ENCODE peak calls at places on chromosomes 7 and 10, in nine cellular contexts. Q is right atrium auricular region, O is tibial nerve, B is prostate gland, S is transverse colon, F is heart left ventricle, E is testis, G is breast epithelium, X is stomach. V is an unnamed sample.

GRCh38 chr7:117169907-117170306 is 153.0 kb downstream of the WNT2 start:
- DNase-seq in Q (no peak), O (no peak), B (no peak), S (no peak), F (no peak), E (no peak), G (no peak), X (peak), V (peak)

GRCh38 chr10:10869592-10869991 is 148.1 kb upstream of the CELF2 start:
- DNase-seq in Q (no peak), O (no peak), B (no peak), S (no peak), F (no peak), E (no peak), G (no peak), X (no peak), V (no peak)

GRCh38 chr10:89332092-89332633 is 4.4 kb downstream of the IFIT3 start:
- DNase-seq in Q (no peak), O (no peak), B (no peak), S (no peak), F (no peak), E (peak), G (no peak), X (no peak), V (no peak)

GRCh38 chr7:47273974-47274766 is 307.7 kb downstream of the TNS3 start:
- DNase-seq in Q (no peak), O (no peak), B (no peak), S (no peak), F (no peak), E (no peak), G (no peak), X (no peak), V (no peak)

GRCh38 chr10:45373003-45373782 is 823 bp upstream of the ALOX5 start:
- DNase-seq in Q (no peak), O (no peak), B (no peak), S (peak), F (no peak), E (peak), G (no peak), X (no peak), V (peak)

GRCh38 chr7:136058561-136058960 is 81.4 kb upstream of the MTPN start:
- DNase-seq in Q (no peak), O (no peak), B (no peak), S (no peak), F (no peak), E (no peak), G (no peak), X (no peak), V (no peak)

GRCh38 chr10:51063659-51064535 is 10.4 kb upstream of the PRKG1 start:
- DNase-seq in Q (no peak), O (no peak), B (no peak), S (no peak), F (no peak), E (no peak), G (no peak), X (no peak), V (no peak)

GRCh38 chr7:158101821-158102450 is 485.7 kb downstream of the PTPRN2 start:
- DNase-seq in Q (peak), O (no peak), B (no peak), S (no peak), F (no peak), E (no peak), G (no peak), X (peak), V (no peak)

GRCh38 chr10:129685271-129685670 is 218.2 kb downstream of the MGMT start:
- DNase-seq in Q (no peak), O (no peak), B (no peak), S (no peak), F (no peak), E (no peak), G (no peak), X (no peak), V (no peak)

GRCh38 chr7:27167170-27167505 is 1.8 kb upstream of the HOXA9 start:
- DNase-seq in Q (no peak), O (no peak), B (peak), S (no peak), F (peak), E (no peak), G (no peak), X (no peak), V (no peak)

GRCh38 chr10:81216949-81217348 is 658.0 kb upstream of the NRG3 start:
- DNase-seq in Q (no peak), O (no peak), B (no peak), S (no peak), F (no peak), E (no peak), G (no peak), X (no peak), V (no peak)

GRCh38 chr10:69645296-69645665 is 15.2 kb downstream of the FAM241B start:
- DNase-seq in Q (no peak), O (no peak), B (no peak), S (no peak), F (no peak), E (no peak), G (no peak), X (no peak), V (no peak)

GRCh38 chr7:41149576-41149975 is 553.3 kb downstream of the INHBA start:
- DNase-seq in Q (no peak), O (no peak), B (no peak), S (no peak), F (peak), E (peak), G (no peak), X (no peak), V (no peak)

GRCh38 chr7:44581426-44581906 is 565 bp downstream of the TMED4 start:
- DNase-seq in Q (no peak), O (no peak), B (no peak), S (peak), F (peak), E (peak), G (no peak), X (peak), V (no peak)

GRCh38 chr10:69479241-69479730 is 28.0 kb downstream of the TSPAN15 start:
- DNase-seq in Q (no peak), O (no peak), B (no peak), S (no peak), F (no peak), E (no peak), G (no peak), X (no peak), V (no peak)

GRCh38 chr7:100572281-100572948 is 1.3 kb downstream of the SAP25 start:
- DNase-seq in Q (no peak), O (no peak), B (no peak), S (no peak), F (peak), E (no peak), G (no peak), X (no peak), V (no peak)

GRCh38 chr7:137882261-137882668 is 35.5 kb upstream of the DGKI start:
- DNase-seq in Q (no peak), O (no peak), B (no peak), S (no peak), F (no peak), E (no peak), G (no peak), X (no peak), V (peak)

GRCh38 chr7:79055722-79056415 is 397.6 kb downstream of the MAGI2 start:
- DNase-seq in Q (no peak), O (no peak), B (peak), S (no peak), F (no peak), E (peak), G (no peak), X (no peak), V (peak)

GRCh38 chr7:74006032-74006431 is 21.9 kb upstream of the ELN start:
- DNase-seq in Q (no peak), O (no peak), B (no peak), S (no peak), F (no peak), E (no peak), G (no peak), X (no peak), V (no peak)

GRCh38 chr7:83649701-83650100 is 762 bp upstream of the SEMA3E start:
- DNase-seq in Q (no peak), O (no peak), B (no peak), S (no peak), F (no peak), E (no peak), G (no peak), X (no peak), V (no peak)

GRCh38 chr7:157674027-157674714 is 337.4 kb downstream of the DNAJB6 start:
- DNase-seq in Q (no peak), O (peak), B (no peak), S (no peak), F (no peak), E (peak), G (peak), X (no peak), V (no peak)

GRCh38 chr10:108358912-108359311 is 1194.4 kb upstream of the SORCS1 start:
- DNase-seq in Q (no peak), O (no peak), B (no peak), S (no peak), F (no peak), E (no peak), G (no peak), X (no peak), V (peak)

GRCh38 chr7:82430518-82431465 is 12.8 kb downstream of the CACNA2D1 start:
- DNase-seq in Q (no peak), O (no peak), B (no peak), S (no peak), F (no peak), E (no peak), G (no peak), X (no peak), V (no peak)

GRCh38 chr7:31340603-31341002 is at the start of gene NEUROD6:
- DNase-seq in Q (no peak), O (no peak), B (no peak), S (no peak), F (no peak), E (no peak), G (no peak), X (no peak), V (no peak)

GRCh38 chr7:877312-878232 is 1.2 kb downstream of the GET4 start:
- DNase-seq in Q (no peak), O (no peak), B (no peak), S (peak), F (peak), E (peak), G (no peak), X (peak), V (peak)

GRCh38 chr7:42340462-42340861 is 103.5 kb upstream of the GLI3 start:
- DNase-seq in Q (no peak), O (no peak), B (no peak), S (no peak), F (no peak), E (no peak), G (no peak), X (no peak), V (no peak)

GRCh38 chr10:102502029-102502336 is 529 bp downstream of the ACTR1A start:
- DNase-seq in Q (peak), O (peak), B (peak), S (peak), F (peak), E (peak), G (peak), X (peak), V (peak)

GRCh38 chr7:10708447-10708846 is 265.2 kb upstream of the PHF14 start:
- DNase-seq in Q (no peak), O (no peak), B (no peak), S (no peak), F (no peak), E (peak), G (no peak), X (no peak), V (peak)

GRCh38 chr7:13457790-13458189 is 531.7 kb downstream of the ETV1 start:
- DNase-seq in Q (no peak), O (no peak), B (no peak), S (no peak), F (no peak), E (no peak), G (no peak), X (no peak), V (no peak)

GRCh38 chr10:86613096-86613495 is 41.3 kb upstream of the OPN4 start:
- DNase-seq in Q (no peak), O (no peak), B (no peak), S (no peak), F (no peak), E (no peak), G (no peak), X (no peak), V (no peak)

GRCh38 chr10:129911451-129912160 is 52.5 kb downstream of the EBF3 start:
- DNase-seq in Q (no peak), O (no peak), B (no peak), S (no peak), F (peak), E (no peak), G (peak), X (no peak), V (no peak)

GRCh38 chr7:68760556-68760955 is 837.7 kb upstream of the AUTS2 start:
- DNase-seq in Q (no peak), O (no peak), B (no peak), S (no peak), F (no peak), E (no peak), G (no peak), X (no peak), V (no peak)

GRCh38 chr10:8213735-8214134 is 159.2 kb downstream of the GATA3 start:
- DNase-seq in Q (no peak), O (no peak), B (no peak), S (no peak), F (no peak), E (no peak), G (no peak), X (no peak), V (no peak)

GRCh38 chr10:125025341-125025740 is 83.4 kb downstream of the ZRANB1 start:
- DNase-seq in Q (no peak), O (no peak), B (no peak), S (no peak), F (no peak), E (no peak), G (no peak), X (no peak), V (no peak)

GRCh38 chr7:1812693-1813393 is 142.8 kb downstream of the ELFN1 start:
- DNase-seq in Q (peak), O (no peak), B (no peak), S (no peak), F (no peak), E (no peak), G (no peak), X (no peak), V (no peak)

GRCh38 chr7:8161398-8161828 is 100.6 kb downstream of the ICA1 start:
- DNase-seq in Q (no peak), O (no peak), B (no peak), S (no peak), F (no peak), E (no peak), G (no peak), X (no peak), V (no peak)

GRCh38 chr10:113487154-113487553 is 65.7 kb upstream of the HABP2 start:
- DNase-seq in Q (no peak), O (no peak), B (peak), S (no peak), F (no peak), E (no peak), G (no peak), X (no peak), V (no peak)

DNA sequence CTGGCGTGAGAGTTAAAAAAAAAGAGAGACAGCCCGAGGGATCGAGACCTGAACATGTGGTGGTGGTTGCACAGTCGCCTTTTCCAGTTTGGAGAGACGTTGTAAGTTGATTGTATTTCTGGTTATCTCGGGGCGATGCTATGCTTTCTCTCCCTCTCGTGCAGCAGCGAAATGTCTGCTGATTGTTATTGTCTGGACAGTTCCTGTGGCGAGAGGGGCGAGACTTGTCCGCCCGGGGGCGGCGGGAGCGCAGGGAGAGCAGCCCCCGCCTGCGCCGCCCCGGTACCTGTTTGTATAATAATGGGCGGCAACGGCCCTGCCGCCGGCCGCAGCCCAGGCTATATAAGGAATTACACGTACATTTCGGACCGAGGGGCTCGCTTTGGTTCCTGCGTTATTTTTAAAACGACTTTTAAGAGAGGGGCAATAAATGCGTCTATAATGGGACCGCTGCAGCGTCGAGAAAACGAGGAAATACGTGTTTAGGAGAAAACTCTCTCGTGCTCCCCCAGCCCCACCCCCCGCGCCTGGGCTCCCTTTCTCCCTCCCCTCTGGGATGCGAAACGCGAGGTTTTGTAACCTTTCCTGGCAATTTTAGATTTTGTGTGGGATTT is 1.7 kb downstream of the ZEB1 start:
- DNase-seq in Q (peak), O (peak), B (no peak), S (peak), F (peak), E (peak), G (no peak), X (no peak), V (peak)
- TF ChIP-seq CTCF in Q (no peak), O (peak), B (no peak), S (no peak), F (peak), E (no peak), G (peak), X (no peak), V (no peak)

DNA sequence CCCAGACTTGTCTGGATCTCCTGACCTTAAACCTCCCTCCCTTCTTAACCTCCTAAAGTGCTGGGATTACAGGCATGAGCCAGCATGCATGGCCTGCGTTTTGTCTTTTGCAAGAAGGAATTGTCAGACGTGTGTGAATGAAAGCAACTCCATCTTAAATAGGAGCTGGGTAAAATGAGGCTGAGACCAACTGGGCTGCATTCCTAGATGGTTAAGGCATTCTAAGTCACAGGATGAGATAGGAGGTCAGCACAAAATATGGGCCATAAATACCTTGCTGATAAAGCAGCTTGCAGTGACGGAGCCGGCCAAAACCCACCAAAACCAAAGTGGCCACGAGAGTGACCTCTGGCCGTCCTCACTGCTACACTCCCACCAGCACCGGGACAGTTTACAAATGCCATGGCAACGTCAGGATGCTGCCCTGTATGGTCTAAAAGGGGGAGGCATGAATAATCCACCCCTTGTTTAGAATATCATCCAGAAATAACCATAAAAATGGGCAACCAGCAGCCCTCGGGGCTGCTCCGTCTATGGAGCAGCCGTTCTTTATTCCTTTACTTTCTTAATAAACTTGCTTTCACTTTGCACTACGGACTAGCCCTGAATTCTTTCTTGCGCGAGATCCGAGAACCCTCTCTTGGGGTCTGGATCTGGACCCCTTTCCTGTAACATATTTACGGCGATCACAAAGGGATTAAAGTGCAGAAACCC is 41.2 kb upstream of the SDK1 start:
- DNase-seq in Q (no peak), O (no peak), B (no peak), S (no peak), F (no peak), E (no peak), G (no peak), X (no peak), V (no peak)
- TF ChIP-seq CTCF in Q (no peak), O (no peak), B (no peak), S (no peak), F (no peak), E (no peak), G (no peak), X (no peak), V (no peak)

GRCh38 chr10:75651452-75651851 is 220.0 kb downstream of the LRMDA start:
- DNase-seq in Q (no peak), O (no peak), B (no peak), S (peak), F (no peak), E (no peak), G (no peak), X (no peak), V (peak)
- TF ChIP-seq CTCF in Q (no peak), O (no peak), B (no peak), S (peak), F (peak), E (no peak), G (no peak), X (no peak), V (no peak)

GRCh38 chr10:4512557-4513286 is 313.3 kb upstream of the AKR1E2 start:
- DNase-seq in Q (peak), O (no peak), B (peak), S (peak), F (peak), E (peak), G (no peak), X (peak), V (peak)
- TF ChIP-seq CTCF in Q (no peak), O (peak), B (no peak), S (peak), F (peak), E (peak), G (peak), X (no peak), V (peak)

GRCh38 chr10:71741671-71742070 is 22.1 kb upstream of the C10orf105 start:
- DNase-seq in Q (no peak), O (no peak), B (no peak), S (no peak), F (peak), E (no peak), G (no peak), X (no peak), V (no peak)

GRCh38 chr10:71741029-71741428 is 21.5 kb upstream of the C10orf105 start:
- DNase-seq in Q (no peak), O (no peak), B (no peak), S (no peak), F (no peak), E (no peak), G (no peak), X (no peak), V (no peak)

GRCh38 chr10:71737356-71738172 is 18.0 kb upstream of the C10orf105 start:
- DNase-seq in Q (no peak), O (no peak), B (no peak), S (no peak), F (no peak), E (no peak), G (no peak), X (no peak), V (no peak)

GRCh38 chr10:71740069-71740468 is 20.5 kb upstream of the C10orf105 start:
- DNase-seq in Q (no peak), O (no peak), B (peak), S (peak), F (no peak), E (peak), G (no peak), X (no peak), V (no peak)

GRCh38 chr10:71739368-71739900 is 19.9 kb upstream of the C10orf105 start:
- DNase-seq in Q (no peak), O (no peak), B (no peak), S (no peak), F (no peak), E (no peak), G (no peak), X (no peak), V (no peak)
- TF ChIP-seq CTCF in Q (no peak), O (no peak), B (no peak), S (no peak), F (no peak), E (no peak), G (no peak), X (no peak), V (no peak)

GRCh38 chr7:64307254-64308018 is 6.3 kb upstream of the ZNF736 start:
- DNase-seq in Q (peak), O (peak), B (peak), S (peak), F (peak), E (peak), G (peak), X (peak), V (peak)
- TF ChIP-seq CTCF in Q (no peak), O (peak), B (no peak), S (peak), F (no peak), E (peak), G (peak), X (no peak), V (no peak)

V was measured in Calu3.